ENCODE peak calls at places on chromosomes 12 and 14, in nine cellular contexts. R, M, S, D, U, F, T, N and C are unnamed samples. For H3K4me1, the result is how much of the 10 kb centered on the place peaks cover.

GRCh38 chr12:54956818-54957641 is 27.5 kb downstream of the TESPA1 start:
- DNase-seq in R (no peak), M (no peak), S (no peak), D (peak), U (no peak), F (no peak), T (no peak), N (no peak), C (no peak)

GRCh38 chr14:21526672-21527319 is 650 bp upstream of the SALL2 start:
- DNase-seq in R (no peak), M (no peak), S (no peak), D (peak), U (no peak), F (no peak), T (no peak), N (no peak), C (no peak)

GRCh38 chr12:129696952-129697351 is 206.9 kb downstream of the TMEM132D start:
- DNase-seq in R (no peak), M (no peak), S (no peak), D (no peak), U (no peak), F (no peak), T (no peak), N (no peak), C (no peak)

GRCh38 chr14:71062581-71063303 is 155.5 kb downstream of the PCNX1 start:
- DNase-seq in R (no peak), M (no peak), S (peak), D (no peak), U (no peak), F (no peak), T (no peak), N (no peak), C (no peak)

GRCh38 chr12:62259993-62260732 is at the start of gene USP15:
- DNase-seq in R (peak), M (peak), S (peak), D (peak), U (peak), F (peak), T (peak), N (peak), C (peak)

GRCh38 chr12:109648446-109648980 is 65.1 kb upstream of the FAM222A start:
- DNase-seq in R (no peak), M (no peak), S (no peak), D (no peak), U (no peak), F (no peak), T (no peak), N (no peak), C (no peak)

GRCh38 chr12:22121224-22121623 is 75.2 kb downstream of the CMAS start:
- DNase-seq in R (peak), M (no peak), S (no peak), D (peak), U (peak), F (no peak), T (no peak), N (no peak), C (peak)

GRCh38 chr14:99537399-99537798 is 56.2 kb downstream of the CCNK start:
- DNase-seq in R (no peak), M (no peak), S (peak), D (peak), U (no peak), F (no peak), T (peak), N (no peak), C (peak)

GRCh38 chr12:23895792-23896218 is 53.7 kb downstream of the SOX5 start:
- DNase-seq in R (no peak), M (no peak), S (no peak), D (peak), U (no peak), F (no peak), T (no peak), N (no peak), C (no peak)

GRCh38 chr12:6047249-6048227 is 76.9 kb downstream of the VWF start:
- DNase-seq in R (no peak), M (no peak), S (peak), D (no peak), U (no peak), F (no peak), T (no peak), N (no peak), C (no peak)

GRCh38 chr14:22973217-22974032 is 8.9 kb downstream of the AJUBA start:
- DNase-seq in R (peak), M (peak), S (peak), D (peak), U (peak), F (no peak), T (no peak), N (no peak), C (no peak)

GRCh38 chr12:14443531-14443930 is 78.0 kb downstream of the ATF7IP start:
- DNase-seq in R (no peak), M (no peak), S (peak), D (no peak), U (no peak), F (no peak), T (no peak), N (no peak), C (no peak)

GRCh38 chr14:69260979-69261605 is 1.1 kb downstream of the GALNT16 start:
- DNase-seq in R (no peak), M (peak), S (no peak), D (peak), U (peak), F (peak), T (peak), N (peak), C (peak)

GRCh38 chr12:123801573-123802178 is 39.6 kb downstream of the DNAH10 start:
- DNase-seq in R (no peak), M (no peak), S (peak), D (peak), U (no peak), F (no peak), T (no peak), N (no peak), C (no peak)

GRCh38 chr14:91373591-91374245 is 43.9 kb downstream of the CCDC88C start:
- DNase-seq in R (no peak), M (peak), S (no peak), D (no peak), U (peak), F (no peak), T (no peak), N (no peak), C (no peak)

GRCh38 chr14:58699656-58700055 is 61.9 kb downstream of the DACT1 start:
- DNase-seq in R (no peak), M (no peak), S (no peak), D (no peak), U (no peak), F (no peak), T (no peak), N (no peak), C (no peak)

GRCh38 chr12:25253371-25254068 is 2.8 kb upstream of the KRAS start:
- DNase-seq in R (no peak), M (no peak), S (peak), D (no peak), U (no peak), F (no peak), T (no peak), N (no peak), C (no peak)

GRCh38 chr14:74763803-74764531 is 851 bp downstream of the YLPM1 start:
- DNase-seq in R (no peak), M (peak), S (peak), D (peak), U (peak), F (no peak), T (no peak), N (no peak), C (no peak)

GRCh38 chr12:95736631-95737030 is 53.9 kb downstream of the NTN4 start:
- DNase-seq in R (no peak), M (no peak), S (no peak), D (no peak), U (no peak), F (no peak), T (peak), N (no peak), C (peak)

GRCh38 chr12:122265433-122265832 is 861 bp downstream of the VPS33A start:
- DNase-seq in R (no peak), M (no peak), S (no peak), D (no peak), U (peak), F (no peak), T (no peak), N (no peak), C (no peak)

GRCh38 chr12:11581179-11581755 is 68.2 kb upstream of the ETV6 start:
- DNase-seq in R (peak), M (peak), S (peak), D (peak), U (peak), F (no peak), T (peak), N (no peak), C (peak)

GRCh38 chr12:42590324-42590934 is 883 bp upstream of the PRICKLE1 start:
- DNase-seq in R (no peak), M (peak), S (peak), D (peak), U (no peak), F (no peak), T (peak), N (peak), C (peak)

GRCh38 chr12:112961074-112961473 is 17.2 kb upstream of the OAS2 start:
- DNase-seq in R (no peak), M (no peak), S (no peak), D (no peak), U (no peak), F (no peak), T (no peak), N (no peak), C (no peak)

GRCh38 chr12:91099836-91100235 is 11.5 kb downstream of the LUM start:
- DNase-seq in R (no peak), M (no peak), S (peak), D (no peak), U (no peak), F (no peak), T (no peak), N (no peak), C (no peak)

GRCh38 chr12:96314723-96315122 is 85.5 kb downstream of the CDK17 start:
- DNase-seq in R (no peak), M (no peak), S (no peak), D (no peak), U (no peak), F (no peak), T (no peak), N (no peak), C (no peak)

GRCh38 chr12:55073043-55074022 is 52.9 kb upstream of the OR9K2 start:
- DNase-seq in R (peak), M (peak), S (peak), D (peak), U (peak), F (peak), T (peak), N (peak), C (peak)

GRCh38 chr12:44101470-44101869 is 265.6 kb downstream of the TMEM117 start:
- DNase-seq in R (no peak), M (no peak), S (no peak), D (no peak), U (no peak), F (no peak), T (no peak), N (no peak), C (no peak)

GRCh38 chr12:56634837-56635538 is 4.9 kb upstream of the BAZ2A start:
- DNase-seq in R (peak), M (peak), S (peak), D (peak), U (peak), F (peak), T (peak), N (peak), C (peak)

GRCh38 chr12:59459966-59460365 is 135.9 kb upstream of the SLC16A7 start:
- DNase-seq in R (no peak), M (no peak), S (no peak), D (peak), U (no peak), F (no peak), T (no peak), N (no peak), C (no peak)

GRCh38 chr12:62799126-62799736 is 135.7 kb downstream of the PPM1H start:
- DNase-seq in R (peak), M (peak), S (peak), D (peak), U (peak), F (no peak), T (no peak), N (no peak), C (no peak)

GRCh38 chr14:102857444-102857843 is 65.0 kb upstream of the AMN start:
- DNase-seq in R (no peak), M (no peak), S (peak), D (no peak), U (no peak), F (no peak), T (no peak), N (no peak), C (no peak)

GRCh38 chr12:25745281-25745680 is 192.2 kb upstream of the LMNTD1 start:
- DNase-seq in R (no peak), M (no peak), S (no peak), D (no peak), U (no peak), F (no peak), T (no peak), N (no peak), C (no peak)

DNA sequence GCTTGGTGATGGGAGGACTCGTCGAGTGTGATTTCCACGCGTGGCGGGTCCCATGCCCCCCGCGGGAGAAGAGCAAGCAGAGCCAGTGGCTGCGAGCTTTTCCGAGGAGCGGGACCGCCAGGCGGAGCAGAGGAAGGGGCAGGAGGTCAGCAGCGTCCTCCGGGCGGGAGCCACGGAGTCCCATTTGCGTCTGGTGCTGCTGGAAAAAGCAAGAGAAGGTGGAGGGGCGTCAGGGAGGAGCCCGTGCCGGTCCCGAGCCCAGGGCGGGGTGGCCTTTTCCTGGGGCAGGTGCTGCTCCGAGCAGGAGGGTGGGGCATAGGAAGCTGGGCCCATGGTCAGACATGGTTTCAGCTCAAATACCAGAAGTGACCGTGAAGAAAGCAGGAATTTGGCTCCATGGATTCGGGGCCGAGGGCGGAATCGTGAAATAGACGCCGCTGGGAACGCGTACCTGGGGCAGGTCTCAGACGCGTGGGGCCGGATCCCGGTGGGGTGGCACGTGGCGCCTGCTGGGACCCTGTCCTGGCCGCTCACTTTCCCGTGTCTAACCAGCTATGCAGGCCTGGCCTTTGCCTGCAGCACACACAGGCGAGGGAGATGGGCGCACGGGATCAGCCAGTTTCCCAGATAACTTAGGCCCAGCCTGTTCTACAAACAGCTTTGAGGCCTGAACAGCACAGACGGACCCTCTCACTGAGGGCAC is 60.0 kb downstream of the GALNT9 start:
- DNase-seq in R (no peak), M (no peak), S (no peak), D (no peak), U (no peak), F (no peak), T (no peak), N (no peak), C (peak)
- H3K4me1 ChIP-seq in R (under half), M (under half), S (under half), D (under half), U (under half), F (under half), T (under half), N (under half), C (under half)

GRCh38 chr14:52837451-52837850 is 46.0 kb upstream of the GNPNAT1 start:
- DNase-seq in R (no peak), M (no peak), S (no peak), D (no peak), U (no peak), F (no peak), T (no peak), N (no peak), C (no peak)
- H3K4me1 ChIP-seq in R (under half), M (under half), S (under half), D (under half), U (under half), F (under half), T (under half), N (under half), C (under half)

GRCh38 chr12:3998968-3999792 is 126.0 kb upstream of the PARP11 start:
- DNase-seq in R (peak), M (no peak), S (no peak), D (peak), U (peak), F (no peak), T (no peak), N (no peak), C (no peak)

GRCh38 chr12:4001869-4002268 is 128.7 kb upstream of the PARP11 start:
- DNase-seq in R (no peak), M (no peak), S (no peak), D (no peak), U (no peak), F (no peak), T (no peak), N (no peak), C (no peak)

GRCh38 chr12:4001031-4001430 is 127.8 kb upstream of the PARP11 start:
- DNase-seq in R (no peak), M (no peak), S (no peak), D (no peak), U (no peak), F (no peak), T (no peak), N (no peak), C (no peak)

GRCh38 chr12:3998397-3998796 is 125.2 kb upstream of the PARP11 start:
- DNase-seq in R (no peak), M (no peak), S (no peak), D (no peak), U (no peak), F (no peak), T (no peak), N (no peak), C (no peak)

GRCh38 chr12:3999904-4000303 is 126.7 kb upstream of the PARP11 start:
- DNase-seq in R (no peak), M (no peak), S (no peak), D (no peak), U (no peak), F (no peak), T (no peak), N (no peak), C (no peak)
- H3K4me1 ChIP-seq in R (half or more), M (under half), S (under half), D (under half), U (under half), F (under half), T (under half), N (under half), C (under half)

DNA sequence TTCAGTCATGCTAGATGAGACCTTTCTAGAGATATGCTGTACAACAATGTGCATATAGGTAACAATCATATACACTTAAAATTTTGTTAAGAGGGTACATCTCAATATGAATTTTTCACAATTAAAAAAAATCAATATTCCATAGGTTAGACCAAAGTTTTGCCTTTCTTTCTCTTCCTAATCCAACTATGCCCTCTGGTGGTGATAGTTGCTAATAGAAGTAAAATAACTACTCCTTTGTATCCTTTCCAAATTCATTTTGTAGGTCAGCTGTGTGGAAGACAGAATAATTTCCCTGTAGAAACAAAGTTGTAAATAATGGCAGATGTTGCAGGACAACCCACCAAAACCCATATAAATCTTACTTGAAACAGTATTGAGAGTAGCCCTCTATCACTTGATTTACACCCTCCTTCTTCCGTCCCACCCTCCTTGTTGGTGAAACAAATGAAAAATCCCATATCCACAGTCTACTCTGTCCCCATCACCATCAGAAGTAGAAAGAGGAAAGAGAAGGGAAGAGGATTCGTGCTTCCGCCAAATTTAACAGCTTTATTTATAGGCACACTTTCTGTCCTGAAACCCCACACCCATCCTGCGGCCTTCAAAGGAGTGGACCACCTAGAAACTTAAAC is 34.2 kb upstream of the KICS2 start:
- DNase-seq in R (peak), M (peak), S (peak), D (peak), U (peak), F (no peak), T (no peak), N (no peak), C (no peak)
- H3K4me1 ChIP-seq in R (under half), M (under half), S (under half), D (under half), U (under half), F (under half), T (under half), N (under half), C (under half)